ENCODE peak calls at places on chromosomes 7 and 10, in six cellular contexts. One of them, this sample, is unnamed.

GRCh38 chr7:151075978-151076426 is 4.6 kb downstream of the FASTK start:
- DNase-seq in mucosa of descending colon: no peak
- DNase-seq in activated naive CD4-positive, alpha-beta T cell: no peak
- DNase-seq in neural crest cell: no peak
- DNase-seq in iPS DF 6.9: no peak
- DNase-seq in suprapubic skin: no peak
- DNase-seq in this sample: no peak

GRCh38 chr10:70809011-70809611 is 6.6 kb upstream of the SGPL1 start:
- DNase-seq in iPS DF 6.9: no peak
- DNase-seq in mucosa of descending colon: no peak
- DNase-seq in suprapubic skin: no peak
- DNase-seq in neural crest cell: no peak
- DNase-seq in activated naive CD4-positive, alpha-beta T cell: no peak
- DNase-seq in this sample: no peak

GRCh38 chr7:133051066-133051465 is 30.8 kb downstream of the CHCHD3 start:
- DNase-seq in activated naive CD4-positive, alpha-beta T cell: no peak
- DNase-seq in mucosa of descending colon: no peak
- DNase-seq in iPS DF 6.9: no peak
- DNase-seq in suprapubic skin: no peak
- DNase-seq in neural crest cell: no peak
- DNase-seq in this sample: no peak

GRCh38 chr7:25857376-25858067 is 294.5 kb upstream of the NFE2L3 start:
- DNase-seq in mucosa of descending colon: peak
- DNase-seq in neural crest cell: peak
- DNase-seq in iPS DF 6.9: no peak
- DNase-seq in suprapubic skin: no peak
- DNase-seq in activated naive CD4-positive, alpha-beta T cell: no peak
- DNase-seq in this sample: no peak

GRCh38 chr10:34868589-34868988 is 53.5 kb upstream of the PARD3 start:
- DNase-seq in iPS DF 6.9: no peak
- DNase-seq in suprapubic skin: no peak
- DNase-seq in neural crest cell: no peak
- DNase-seq in mucosa of descending colon: no peak
- DNase-seq in activated naive CD4-positive, alpha-beta T cell: no peak
- DNase-seq in this sample: no peak

GRCh38 chr10:48670978-48671913 is 13.4 kb upstream of the WDFY4 start:
- DNase-seq in mucosa of descending colon: peak
- DNase-seq in iPS DF 6.9: no peak
- DNase-seq in activated naive CD4-positive, alpha-beta T cell: no peak
- DNase-seq in suprapubic skin: no peak
- DNase-seq in neural crest cell: peak
- DNase-seq in this sample: no peak

GRCh38 chr10:101694674-101695403 is at the start of gene FBXW4:
- DNase-seq in iPS DF 6.9: no peak
- DNase-seq in activated naive CD4-positive, alpha-beta T cell: peak
- DNase-seq in mucosa of descending colon: peak
- DNase-seq in neural crest cell: peak
- DNase-seq in suprapubic skin: peak
- DNase-seq in this sample: peak

GRCh38 chr10:13669182-13669860 is 82.6 kb downstream of the PRPF18 start:
- DNase-seq in iPS DF 6.9: no peak
- DNase-seq in neural crest cell: no peak
- DNase-seq in mucosa of descending colon: no peak
- DNase-seq in suprapubic skin: no peak
- DNase-seq in activated naive CD4-positive, alpha-beta T cell: no peak
- DNase-seq in this sample: no peak

GRCh38 chr7:92586403-92586802 is 3.8 kb downstream of the FAM133B start:
- DNase-seq in mucosa of descending colon: no peak
- DNase-seq in iPS DF 6.9: no peak
- DNase-seq in activated naive CD4-positive, alpha-beta T cell: no peak
- DNase-seq in suprapubic skin: no peak
- DNase-seq in neural crest cell: no peak
- DNase-seq in this sample: no peak

GRCh38 chr7:130515315-130516047 is 23.6 kb downstream of the MEST start:
- DNase-seq in iPS DF 6.9: no peak
- DNase-seq in activated naive CD4-positive, alpha-beta T cell: no peak
- DNase-seq in neural crest cell: no peak
- DNase-seq in suprapubic skin: no peak
- DNase-seq in mucosa of descending colon: no peak
- DNase-seq in this sample: no peak

GRCh38 chr10:89810908-89811515 is 109.6 kb downstream of the KIF20B start:
- DNase-seq in neural crest cell: no peak
- DNase-seq in activated naive CD4-positive, alpha-beta T cell: no peak
- DNase-seq in suprapubic skin: no peak
- DNase-seq in mucosa of descending colon: no peak
- DNase-seq in iPS DF 6.9: no peak
- DNase-seq in this sample: no peak

GRCh38 chr10:11358923-11359560 is 252.4 kb downstream of the USP6NL start:
- DNase-seq in iPS DF 6.9: no peak
- DNase-seq in activated naive CD4-positive, alpha-beta T cell: no peak
- DNase-seq in neural crest cell: no peak
- DNase-seq in suprapubic skin: no peak
- DNase-seq in mucosa of descending colon: no peak
- DNase-seq in this sample: peak

GRCh38 chr10:128519581-128519980 is 393.4 kb upstream of the MKI67 start:
- DNase-seq in iPS DF 6.9: no peak
- DNase-seq in activated naive CD4-positive, alpha-beta T cell: no peak
- DNase-seq in suprapubic skin: peak
- DNase-seq in neural crest cell: no peak
- DNase-seq in mucosa of descending colon: no peak
- DNase-seq in this sample: no peak

GRCh38 chr10:31958849-31959248 is 30.2 kb upstream of the ARHGAP12 start:
- DNase-seq in activated naive CD4-positive, alpha-beta T cell: no peak
- DNase-seq in suprapubic skin: no peak
- DNase-seq in iPS DF 6.9: no peak
- DNase-seq in neural crest cell: no peak
- DNase-seq in mucosa of descending colon: no peak
- DNase-seq in this sample: no peak

This sample was measured in CD14-positive monocyte.